ENCODE peak calls at places on chromosome 17, in nine cellular contexts. O is thoracic aorta, T is A549, I is AG04450, W is Caco-2, K is fibroblast of the aortic adventitia, L is fibroblast of lung, B is heart left ventricle, Z is AG10803. G is an unnamed sample.

GRCh38 chr17:1108560-1108809 is 71.3 kb downstream of the ABR start:
- DNase-seq in W (no peak), L (no peak), B (no peak), T (no peak), Z (no peak), I (no peak), K (no peak), O (no peak), G (no peak)

GRCh38 chr17:43691317-43691693 is 29.6 kb upstream of the MEOX1 start:
- DNase-seq in W (no peak), B (no peak), K (no peak), T (no peak), Z (no peak), O (no peak), I (no peak), L (no peak), G (no peak)

GRCh38 chr17:29069526-29070041 is 26.6 kb downstream of the PIPOX start:
- DNase-seq in T (no peak), I (no peak), O (no peak), K (no peak), B (no peak), Z (no peak), L (no peak), W (no peak), G (peak; percentile 5)

GRCh38 chr17:79045830-79046500 is 22.0 kb downstream of the C1QTNF1 start:
- DNase-seq in B (peak; percentile 77), K (peak; percentile 76), T (peak; percentile 89), O (no peak), W (peak; percentile 85), Z (peak; percentile 67), I (no peak), L (peak; percentile 51), G (no peak)

GRCh38 chr17:77718669-77718961 is 239.9 kb upstream of the TNRC6C start:
- DNase-seq in I (no peak), B (no peak), T (no peak), K (no peak), O (no peak), Z (no peak), W (no peak), L (no peak), G (no peak)

GRCh38 chr17:58336456-58337094 is 8.0 kb upstream of the TSPOAP1 start:
- DNase-seq in Z (peak; percentile 85), T (no peak), B (no peak), O (no peak), W (no peak), L (peak; percentile 34), K (peak; percentile 43), I (no peak), G (peak; percentile 53)

GRCh38 chr17:80980397-80981061 is 11.1 kb upstream of the CHMP6 start:
- DNase-seq in O (no peak), T (no peak), W (no peak), B (no peak), K (peak; percentile 28), L (peak; percentile 59), I (no peak), Z (peak; percentile 31), G (no peak)

GRCh38 chr17:77455111-77455877 is 314.5 kb downstream of the SEC14L1 start:
- DNase-seq in K (no peak), O (no peak), B (no peak), W (no peak), T (no peak), L (peak; percentile 99), Z (peak; percentile 47), I (no peak), G (no peak)

GRCh38 chr17:35101725-35102124 is 17.9 kb downstream of the RAD51D start:
- DNase-seq in K (no peak), O (no peak), L (no peak), W (no peak), I (no peak), T (no peak), B (no peak), Z (no peak), G (no peak)
- H3K4me3 ChIP-seq in K (no peak overlapping the region), O (no peak overlapping the region), L (no peak overlapping the region), W (no peak overlapping the region), I (no peak overlapping the region), T (no peak overlapping the region), B (no peak overlapping the region), Z (no peak overlapping the region), G (no peak overlapping the region)

GRCh38 chr17:83196088-83196765 is 116.8 kb downstream of the METRNL start:
- DNase-seq in K (peak; percentile 89), L (peak; percentile 64), T (no peak), O (no peak), B (peak; percentile 35), I (no peak), Z (peak; percentile 88), W (no peak), G (no peak)

GRCh38 chr17:83194189-83194565 is 114.8 kb downstream of the METRNL start:
- DNase-seq in T (no peak), B (peak; percentile 14), O (no peak), L (no peak), Z (no peak), I (no peak), K (no peak), W (no peak), G (no peak)

GRCh38 chr17:83196973-83197880 is 117.8 kb downstream of the METRNL start:
- DNase-seq in K (peak; percentile 91), O (peak; percentile 1), L (no peak), Z (peak; percentile 92), W (no peak), B (no peak), I (no peak), T (no peak), G (no peak)

GRCh38 chr17:83194761-83195329 is 115.4 kb downstream of the METRNL start:
- DNase-seq in K (no peak), Z (peak; percentile 80), O (no peak), B (peak; percentile 14), T (no peak), L (peak; percentile 37), I (no peak), W (no peak), G (no peak)

GRCh38 chr17:83195330-83196087 is 116.1 kb downstream of the METRNL start:
- DNase-seq in T (no peak), O (peak; percentile 40), W (no peak), I (no peak), Z (peak; percentile 93), L (peak; percentile 38), K (peak; percentile 83), B (peak; percentile 52), G (no peak)
- TF ChIP-seq CTCF in T (no peak), O (peak; percentile 50), W (no peak), I (no peak), Z (peak; percentile 28), L (no peak), K (peak; percentile 31), B (no peak), G (no peak)

GRCh38 chr17:48001187-48001586 is 30.3 kb downstream of the CDK5RAP3 start:
- DNase-seq in W (no peak), L (peak; percentile 25), O (no peak), T (no peak), Z (peak; percentile 34), B (no peak), K (no peak), I (no peak), G (no peak)

GRCh38 chr17:48004973-48005372 is 32.6 kb downstream of the COPZ2 start:
- DNase-seq in T (no peak), O (no peak), L (no peak), B (no peak), Z (no peak), W (no peak), I (no peak), K (no peak), G (no peak)

GRCh38 chr17:48003686-48004120 is 32.8 kb downstream of the CDK5RAP3 start:
- DNase-seq in I (no peak), K (no peak), W (no peak), B (no peak), L (no peak), T (no peak), Z (no peak), O (no peak), G (no peak)

GRCh38 chr17:48002208-48002919 is 31.5 kb downstream of the CDK5RAP3 start:
- DNase-seq in T (peak; percentile 36), O (no peak), L (peak; percentile 91), K (peak; percentile 70), Z (peak; percentile 77), B (no peak), I (peak; percentile 47), W (no peak), G (peak; percentile 25)

DNA sequence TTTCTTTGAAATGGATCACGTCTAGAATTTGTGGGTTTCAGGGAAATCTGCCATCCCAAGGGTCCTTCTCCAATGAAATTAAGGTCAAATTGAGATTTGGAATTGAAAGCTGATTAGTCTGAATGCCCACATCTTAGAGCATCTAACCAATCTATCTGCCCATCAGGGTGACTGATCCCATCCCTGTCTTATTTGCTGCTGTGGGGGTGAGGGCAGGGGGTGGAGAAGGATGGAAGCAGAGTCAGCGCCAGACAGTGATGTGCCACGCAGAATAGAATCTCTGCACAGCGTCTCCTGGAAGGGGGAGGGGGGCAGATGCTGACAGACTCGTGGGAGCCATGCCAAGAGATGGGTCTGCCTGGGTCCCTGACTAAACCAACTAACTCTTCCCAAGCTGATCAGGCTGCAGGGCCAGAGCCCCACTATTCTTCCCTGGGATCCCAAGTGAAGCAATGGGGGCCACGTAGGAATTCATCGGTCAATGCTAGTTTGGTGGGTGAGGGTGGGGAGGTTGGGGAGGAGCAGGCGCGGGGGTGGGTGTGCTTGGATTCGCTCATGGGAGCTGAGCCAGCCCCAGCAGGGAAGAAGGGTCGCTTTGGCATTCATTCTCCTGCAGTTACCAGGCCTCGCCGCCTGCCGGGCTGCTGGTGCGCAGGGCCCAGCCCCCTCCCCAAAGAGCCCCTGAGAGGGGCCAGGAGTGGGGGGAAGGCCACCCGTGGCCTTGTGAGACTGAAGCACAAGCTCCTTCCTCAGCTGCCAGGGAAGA is 32.2 kb downstream of the CDK5RAP3 start:
- DNase-seq in T (no peak), W (no peak), I (no peak), L (peak; percentile 30), K (no peak), B (no peak), O (no peak), Z (no peak), G (no peak)
- H3K4me3 ChIP-seq in T (no peak overlapping the region), W (no peak overlapping the region), I (no peak overlapping the region), L (no peak overlapping the region), K (no peak overlapping the region), B (no peak overlapping the region), O (no peak overlapping the region), Z (no peak overlapping the region), G (no peak overlapping the region)

GRCh38 chr17:3724373-3725077 is 822 bp downstream of the HASPIN start:
- DNase-seq in Z (no peak), O (no peak), T (no peak), B (no peak), K (no peak), I (no peak), L (no peak), W (no peak), G (no peak)

GRCh38 chr17:3727041-3727440 is 3.3 kb downstream of the HASPIN start:
- DNase-seq in O (no peak), W (no peak), K (no peak), Z (no peak), I (no peak), B (no peak), T (no peak), L (no peak), G (no peak)

GRCh38 chr17:3722716-3723115 is 987 bp upstream of the HASPIN start:
- DNase-seq in L (no peak), B (no peak), O (no peak), K (peak; percentile 51), W (no peak), I (no peak), T (no peak), Z (peak; percentile 65), G (no peak)

GRCh38 chr17:3723188-3723555 is 531 bp upstream of the HASPIN start:
- DNase-seq in K (no peak), I (no peak), B (no peak), L (no peak), W (no peak), O (no peak), T (no peak), Z (no peak), G (no peak)

DNA sequence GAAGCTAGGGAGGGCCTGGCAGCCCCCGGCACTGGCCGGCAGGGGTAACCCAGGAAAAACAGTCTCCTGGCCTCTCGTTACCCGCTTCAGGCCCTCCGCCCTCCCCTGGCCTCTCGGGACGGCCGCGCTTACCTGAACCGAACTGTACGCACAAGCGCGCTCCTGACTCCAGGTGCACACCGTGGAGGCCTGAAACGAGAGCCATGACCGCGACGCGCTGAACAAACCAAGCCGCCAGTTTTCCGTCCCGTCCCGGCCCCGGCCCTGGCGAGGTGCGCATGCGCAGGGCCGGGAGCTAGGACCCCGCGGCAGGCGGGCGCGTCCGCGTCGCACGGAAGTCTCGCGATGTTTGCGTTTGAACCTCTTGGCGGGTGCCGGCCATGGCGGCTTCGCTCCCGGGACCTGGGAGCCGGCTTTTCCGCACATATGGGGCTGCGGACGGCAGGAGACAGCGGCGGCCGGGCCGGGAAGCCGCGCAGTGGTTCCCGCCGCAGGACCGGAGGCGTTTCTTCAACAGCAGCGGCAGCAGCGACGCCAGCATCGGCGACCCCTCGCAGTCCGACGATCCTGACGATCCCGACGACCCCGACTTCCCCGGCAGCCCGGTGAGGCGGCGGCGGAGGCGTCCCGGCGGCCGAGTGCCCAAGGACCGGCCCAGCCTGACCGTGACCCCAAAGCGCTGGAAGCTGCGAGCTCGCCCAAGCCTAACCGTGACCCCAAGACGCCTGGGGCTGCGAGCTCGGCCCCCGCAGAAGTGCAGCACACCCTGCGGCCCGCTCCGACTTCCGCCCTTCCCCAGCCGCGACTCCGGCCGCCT is at the start of gene HASPIN:
- DNase-seq in L (peak; percentile 75), T (peak; percentile 97), I (peak; percentile 62), K (peak; percentile 86), B (peak; percentile 93), O (peak; percentile 47), W (peak; percentile 86), Z (peak; percentile 82), G (peak; percentile 69)
- TF ChIP-seq CTCF in L (peak; percentile 34), T (no peak), I (peak; percentile 34), K (peak; percentile 60), B (no peak), O (peak; percentile 47), W (no peak), Z (peak; percentile 37), G (peak; percentile 21)

G was measured in HFF-Myc.